ENCODE peak calls at places on chromosome 12, in eight cellular contexts. H is aorta; A is activated CD8-positive, alpha-beta T cell treated with anti-CD3 and anti-CD28 coated beads for 36 hours; T is activated T-cell treated with anti-CD3 and anti-CD28 coated beads, Interleukin-2, amount 50 U/mL, for 4 hours; D is Panc1; U is PC-3; G is activated CD8-positive, alpha-beta memory T cell treated with anti-CD3 and anti-CD28 coated beads, Interleukin-2, amount 10 ng/mL, durations not matched to agents 7 days and 5 days; X is heart right ventricle. V is an unnamed sample.

GRCh38 chr12:42097971-42098370 is 46.7 kb downstream of the GXYLT1 start:
- ATAC-seq in H (no peak), A (peak), T (peak), D (no peak), U (no peak), G (peak), X (peak), V (peak)

GRCh38 chr12:128137140-128137539 is 129.8 kb upstream of the TMEM132C start:
- ATAC-seq in H (no peak), A (no peak), T (no peak), D (no peak), U (no peak), G (no peak), X (no peak), V (peak)

GRCh38 chr12:13066459-13066858 is 22.3 kb downstream of the FAM234B start:
- ATAC-seq in H (no peak), A (no peak), T (no peak), D (no peak), U (no peak), G (no peak), X (no peak), V (no peak)

GRCh38 chr12:22410497-22410896 is 76.0 kb upstream of the ST8SIA1 start:
- ATAC-seq in H (no peak), A (peak), T (no peak), D (no peak), U (peak), G (peak), X (no peak), V (no peak)

GRCh38 chr12:60501124-60501729 is 905.4 kb downstream of the SLC16A7 start:
- ATAC-seq in H (no peak), A (no peak), T (no peak), D (no peak), U (peak), G (no peak), X (peak), V (no peak)

GRCh38 chr12:114400395-114400794 is 5.5 kb downstream of the TBX5 start:
- ATAC-seq in H (no peak), A (no peak), T (no peak), D (no peak), U (no peak), G (no peak), X (no peak), V (no peak)

GRCh38 chr12:118126119-118126757 is 9.7 kb upstream of the PEBP1 start:
- ATAC-seq in H (no peak), A (no peak), T (no peak), D (no peak), U (no peak), G (no peak), X (peak), V (no peak)

GRCh38 chr12:26841085-26841484 is 8.1 kb upstream of the ITPR2 start:
- ATAC-seq in H (no peak), A (no peak), T (no peak), D (no peak), U (no peak), G (no peak), X (no peak), V (no peak)

GRCh38 chr12:15209782-15210181 is 11.4 kb downstream of the RERG start:
- ATAC-seq in H (no peak), A (no peak), T (no peak), D (no peak), U (no peak), G (no peak), X (peak), V (no peak)

GRCh38 chr12:132279184-132279889 is 50.1 kb downstream of the GALNT9 start:
- ATAC-seq in H (no peak), A (no peak), T (no peak), D (peak), U (no peak), G (no peak), X (peak), V (no peak)

GRCh38 chr12:590206-590750 is 73.0 kb downstream of the NINJ2 start:
- ATAC-seq in H (no peak), A (no peak), T (no peak), D (no peak), U (no peak), G (no peak), X (peak), V (no peak)

GRCh38 chr12:76548222-76548837 is 11.2 kb downstream of the OSBPL8 start:
- ATAC-seq in H (no peak), A (no peak), T (no peak), D (peak), U (peak), G (no peak), X (no peak), V (no peak)

GRCh38 chr12:68391905-68392304 is 59.7 kb upstream of the MDM1 start:
- ATAC-seq in H (no peak), A (no peak), T (no peak), D (no peak), U (no peak), G (no peak), X (no peak), V (no peak)

GRCh38 chr12:120739821-120740613 is 14.4 kb downstream of the ACADS start:
- ATAC-seq in H (no peak), A (no peak), T (no peak), D (no peak), U (no peak), G (no peak), X (no peak), V (no peak)

GRCh38 chr12:100643246-100643645 is 69.8 kb downstream of the GAS2L3 start:
- ATAC-seq in H (no peak), A (no peak), T (no peak), D (no peak), U (no peak), G (no peak), X (no peak), V (no peak)